ENCODE peak calls at places on chromosomes 4 and X, in nine cellular contexts. G, K, Y, B, J, O, C, V and N are unnamed samples. For H3K27me3, the result is how much of the 10 kb centered on the place peaks cover.

GRCh38 chrX:136662976-136663375 is 15.0 kb downstream of the CD40LG start:
- DNase-seq in G (no peak), K (no peak), J (no peak), V (no peak), Y (no peak), C (no peak), O (no peak), B (no peak), N (no peak)

GRCh38 chrX:39848900-39849299 is 248.9 kb downstream of the BCOR start:
- DNase-seq in K (peak), V (no peak), C (peak), G (no peak), Y (no peak), J (no peak), O (no peak), B (no peak), N (peak)

GRCh38 chr4:189062047-189062820 is 878.4 kb upstream of the FRG1 start:
- DNase-seq in C (no peak), O (no peak), V (no peak), J (no peak), K (no peak), G (no peak), Y (no peak), B (no peak), N (no peak)

GRCh38 chr4:29560452-29560851 is 1159.7 kb upstream of the PCDH7 start:
- DNase-seq in B (no peak), C (no peak), O (no peak), G (no peak), Y (no peak), J (no peak), V (no peak), K (no peak), N (no peak)

GRCh38 chr4:7900351-7900750 is 39.3 kb downstream of the AFAP1 start:
- DNase-seq in K (no peak), G (no peak), B (no peak), O (no peak), V (no peak), C (peak), Y (no peak), J (no peak), N (no peak)

GRCh38 chrX:5907202-5907601 is 321.5 kb downstream of the NLGN4X start:
- DNase-seq in O (no peak), G (no peak), V (no peak), J (peak), K (no peak), Y (no peak), B (no peak), C (no peak), N (no peak)

GRCh38 chr4:142721187-142721586 is 124.9 kb downstream of the INPP4B start:
- DNase-seq in J (no peak), K (no peak), O (no peak), Y (no peak), V (no peak), C (no peak), G (no peak), B (no peak), N (no peak)

GRCh38 chrX:155888139-155888538 is 7.0 kb downstream of the VAMP7 start:
- DNase-seq in V (no peak), G (no peak), C (peak), Y (no peak), K (no peak), B (peak), O (no peak), J (no peak), N (peak)

GRCh38 chr4:94419956-94420355 is 31.8 kb upstream of the PDLIM5 start:
- DNase-seq in K (no peak), G (no peak), O (no peak), C (peak), Y (no peak), V (no peak), B (peak), J (no peak), N (no peak)

GRCh38 chr4:44446191-44446590 is 2.4 kb downstream of the KCTD8 start:
- DNase-seq in C (no peak), J (no peak), B (no peak), V (no peak), Y (no peak), G (no peak), O (no peak), K (no peak), N (no peak)

GRCh38 chr4:112189754-112190153 is 41.8 kb upstream of the AP1AR start:
- DNase-seq in C (peak), G (no peak), B (no peak), O (no peak), Y (no peak), V (no peak), K (no peak), J (peak), N (no peak)

GRCh38 chrX:19799319-19800182 is 87.8 kb downstream of the SH3KBP1 start:
- DNase-seq in V (no peak), C (no peak), K (peak), J (no peak), Y (peak), B (no peak), G (peak), O (peak), N (no peak)
- H3K4me3 ChIP-seq in V (no peak), C (no peak), K (no peak), J (no peak), Y (peak), B (no peak), G (peak), O (peak), N (no peak)

GRCh38 chr4:107037188-107037587 is 1.1 kb upstream of the DKK2 start:
- DNase-seq in K (peak), Y (no peak), G (no peak), V (peak), B (peak), J (peak), C (peak), O (no peak), N (peak)
- H3K27me3 ChIP-seq in K (under half), Y (under half), G (under half), V (half or more), B (half or more), J (under half), C (half or more), O (under half), N (under half)

DNA sequence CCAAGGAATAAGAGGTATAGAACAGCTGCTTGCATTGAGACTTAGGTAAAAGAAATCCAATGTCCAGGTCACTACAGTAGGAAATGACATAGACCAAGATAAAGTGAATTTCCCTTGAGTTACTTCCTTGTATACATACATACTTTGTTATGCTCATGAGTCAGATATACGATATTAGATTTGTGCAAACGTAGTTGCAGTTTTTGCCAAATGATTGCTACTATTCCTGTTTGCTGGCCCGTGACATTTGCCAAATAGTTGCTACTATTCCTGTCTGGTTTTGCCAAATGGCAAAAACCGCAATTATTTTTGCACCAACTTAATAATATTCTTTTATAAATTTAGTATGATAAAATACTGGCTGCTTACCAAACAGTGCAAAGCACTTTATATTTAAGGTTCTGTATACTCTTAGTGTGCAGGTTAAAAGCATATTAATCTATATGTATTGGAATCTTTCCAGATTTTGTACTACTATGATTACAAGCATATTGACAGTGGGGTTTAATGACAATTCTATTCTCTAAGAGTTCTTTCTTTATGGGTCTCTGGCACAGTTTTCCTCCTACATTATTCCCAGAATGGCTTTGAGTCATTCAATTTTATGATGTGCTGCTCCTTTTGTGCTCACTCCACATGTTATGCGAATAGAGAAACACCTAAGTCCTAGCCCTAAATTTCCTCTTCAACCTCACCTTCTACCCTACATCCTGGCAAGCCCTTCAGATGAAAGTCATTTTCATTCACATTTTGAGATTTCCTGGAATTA is 210.1 kb upstream of the DIAPH2 start:
- DNase-seq in G (no peak), K (peak), B (no peak), V (no peak), O (no peak), Y (no peak), C (no peak), J (no peak), N (no peak)
- H3K4me3 ChIP-seq in G (no peak), K (no peak), B (no peak), V (no peak), O (no peak), Y (no peak), C (no peak), J (no peak), N (no peak)

GRCh38 chr4:6475492-6476020 is 3.1 kb upstream of the PPP2R2C start:
- DNase-seq in J (no peak), C (no peak), G (no peak), B (no peak), K (no peak), O (no peak), Y (no peak), V (no peak), N (no peak)
- H3K27me3 ChIP-seq in J (under half), C (half or more), G (under half), B (under half), K (under half), O (under half), Y (under half), V (under half), N (under half)

GRCh38 chr4:148355442-148356123 is 86.6 kb downstream of the NR3C2 start:
- DNase-seq in J (no peak), V (no peak), B (no peak), K (no peak), Y (no peak), O (no peak), C (no peak), G (no peak), N (no peak)
- H3K4me3 ChIP-seq in J (no peak), V (no peak), B (no peak), K (no peak), Y (no peak), O (peak), C (no peak), G (no peak), N (no peak)

DNA sequence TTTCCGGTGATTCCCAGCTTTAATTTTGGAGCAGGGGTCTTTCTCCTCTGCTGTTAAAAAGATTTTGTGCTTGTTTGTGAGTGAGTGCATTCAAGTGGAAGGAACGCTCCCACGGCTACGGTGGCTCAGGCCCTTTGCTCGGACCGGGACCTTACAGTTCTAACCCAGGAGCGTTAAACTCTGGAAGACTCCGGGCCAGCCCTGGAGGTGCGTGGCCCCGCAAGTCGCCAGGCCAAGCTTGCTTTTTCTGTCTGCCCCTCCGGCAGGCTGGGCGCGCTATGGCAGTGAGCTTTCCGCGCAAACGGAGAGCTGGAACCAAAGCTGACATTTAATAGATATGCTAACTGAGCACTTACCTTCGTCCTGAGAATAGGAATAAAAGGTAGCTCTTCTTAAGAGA is 18.3 kb upstream of the PITX2 start:
- DNase-seq in B (no peak), Y (no peak), O (no peak), V (no peak), K (no peak), G (peak), J (peak), C (no peak), N (no peak)
- H3K27me3 ChIP-seq in B (under half), Y (under half), O (under half), V (half or more), K (under half), G (under half), J (half or more), C (under half), N (under half)

GRCh38 chrX:150364347-150365050 is 1.4 kb downstream of the MAMLD1 start:
- DNase-seq in O (no peak), K (peak), V (peak), J (peak), C (peak), B (peak), G (no peak), Y (no peak), N (peak)

GRCh38 chrX:150365953-150366911 is 3.1 kb downstream of the MAMLD1 start:
- DNase-seq in K (peak), J (peak), C (peak), V (peak), Y (no peak), B (peak), O (no peak), G (peak), N (peak)

GRCh38 chrX:150365051-150365952 is 2.2 kb downstream of the MAMLD1 start:
- DNase-seq in V (peak), G (peak), K (peak), B (peak), C (peak), O (no peak), J (peak), Y (peak), N (peak)

GRCh38 chrX:150363561-150364346 is 637 bp downstream of the MAMLD1 start:
- DNase-seq in B (peak), Y (no peak), C (peak), K (peak), V (peak), G (no peak), J (peak), O (no peak), N (peak)

DNA sequence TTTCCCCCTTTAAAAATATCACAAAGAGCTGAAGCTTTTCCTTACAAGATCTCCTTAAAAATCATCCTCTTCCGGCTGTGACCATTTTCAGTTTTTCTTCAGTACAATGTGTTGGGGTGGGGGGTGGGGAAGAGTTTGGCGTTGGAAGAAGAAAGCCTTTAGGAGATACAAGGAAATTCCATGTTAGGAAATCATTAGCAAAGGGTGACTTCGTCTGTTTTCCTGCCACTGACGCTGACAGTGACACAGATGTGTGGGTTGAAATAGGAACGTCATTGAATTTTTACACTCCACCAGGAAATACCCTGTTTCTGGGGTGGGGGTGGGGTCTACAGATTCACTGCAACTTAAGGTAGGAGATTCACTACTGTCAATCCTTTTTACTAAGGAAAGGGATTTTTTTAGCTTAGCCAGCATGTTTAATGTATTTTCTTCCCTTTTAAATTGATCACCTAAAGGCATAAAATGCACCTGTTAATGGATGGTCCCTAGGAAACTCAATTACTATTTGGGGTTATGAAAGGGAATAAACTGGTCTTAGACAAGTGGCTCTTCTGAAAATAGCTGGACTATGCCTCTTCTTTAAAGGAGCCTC is 3.9 kb downstream of the MAMLD1 start:
- DNase-seq in C (peak), Y (no peak), K (no peak), B (peak), J (no peak), G (no peak), V (no peak), O (no peak), N (peak)
- H3K4me3 ChIP-seq in C (no peak), Y (no peak), K (no peak), B (peak), J (no peak), G (peak), V (no peak), O (no peak), N (peak)